ENCODE peak calls at places on chromosome 15, in five cellular contexts. X, J, S, L and G are unnamed samples.

GRCh38 chr15:40877691-40878090 is 3.7 kb upstream of the RHOV start:
- DNase-seq in X (no peak), J (no peak), S (no peak), L (no peak), G (no peak)

GRCh38 chr15:35271371-35272043 is 186.4 kb upstream of the NANOGP8 start:
- DNase-seq in J (no peak), S (peak), L (no peak), X (no peak), G (no peak)

GRCh38 chr15:99157456-99157855 is 52.6 kb downstream of the SYNM start:
- DNase-seq in L (no peak), J (no peak), X (no peak), S (no peak), G (no peak)

GRCh38 chr15:95975212-95975611 is 355.3 kb upstream of the NR2F2 start:
- DNase-seq in X (no peak), L (no peak), J (no peak), S (no peak), G (no peak)

GRCh38 chr15:82566690-82567089 is 26.4 kb upstream of the RPS17 start:
- DNase-seq in S (peak), J (no peak), X (no peak), L (no peak), G (no peak)

GRCh38 chr15:70466895-70467529 is 296.3 kb downstream of the UACA start:
- DNase-seq in X (peak), S (peak), L (peak), J (no peak), G (peak)

GRCh38 chr15:35013370-35013769 is 25.3 kb upstream of the ZNF770 start:
- DNase-seq in L (no peak), X (no peak), S (no peak), J (no peak), G (no peak)

GRCh38 chr15:55008397-55008796 is 188.3 kb downstream of the RSL24D1 start:
- DNase-seq in J (no peak), X (no peak), S (no peak), L (no peak), G (no peak)

GRCh38 chr15:45690581-45691260 is 55.9 kb downstream of the SQOR start:
- DNase-seq in S (no peak), X (no peak), J (no peak), L (no peak), G (no peak)

GRCh38 chr15:89436560-89437311 is 59.6 kb downstream of the RHCG start:
- DNase-seq in J (no peak), X (no peak), L (peak), S (no peak), G (no peak)

GRCh38 chr15:48888209-48888608 is 10.3 kb downstream of the EID1 start:
- DNase-seq in L (no peak), X (no peak), J (no peak), S (no peak), G (no peak)

GRCh38 chr15:39247574-39247973 is 333.3 kb upstream of the THBS1 start:
- DNase-seq in L (no peak), S (peak), J (no peak), X (no peak), G (no peak)

GRCh38 chr15:101458158-101458895 is 31.2 kb downstream of the PCSK6 start:
- DNase-seq in S (no peak), X (no peak), L (no peak), J (no peak), G (no peak)

GRCh38 chr15:82599862-82600261 is 47.3 kb downstream of the CPEB1 start:
- DNase-seq in S (no peak), J (no peak), X (no peak), L (no peak), G (no peak)

GRCh38 chr15:67968564-67969440 is 85.3 kb upstream of the PIAS1 start:
- DNase-seq in L (no peak), X (no peak), S (no peak), J (no peak), G (peak)

GRCh38 chr15:58467121-58467721 is 35.4 kb downstream of the LIPC start:
- DNase-seq in J (no peak), L (no peak), X (no peak), S (no peak), G (peak)

GRCh38 chr15:65644282-65644681 is 22.5 kb downstream of the SLC24A1 start:
- DNase-seq in S (no peak), X (no peak), L (no peak), J (no peak), G (no peak)

GRCh38 chr15:34358367-34358766 is 8.6 kb downstream of the LPCAT4 start:
- DNase-seq in L (no peak), X (no peak), S (peak), J (no peak), G (peak)

GRCh38 chr15:88246666-88247446 is 9.7 kb downstream of the NTRK3 start:
- DNase-seq in X (peak), L (peak), J (peak), S (peak), G (peak)

GRCh38 chr15:70557506-70558258 is 205.7 kb downstream of the UACA start:
- DNase-seq in S (no peak), X (no peak), J (no peak), L (no peak), G (no peak)

GRCh38 chr15:100111103-100112060 is 230.4 kb downstream of the ADAMTS17 start:
- DNase-seq in J (peak), L (peak), X (no peak), S (peak), G (no peak)

GRCh38 chr15:69919816-69920215 is 177.9 kb downstream of the TLE3 start:
- DNase-seq in L (no peak), J (no peak), S (no peak), X (no peak), G (peak)

GRCh38 chr15:66153549-66154415 is 99.8 kb downstream of the MEGF11 start:
- DNase-seq in S (no peak), X (no peak), L (no peak), J (no peak), G (no peak)

GRCh38 chr15:32979710-32980109 is 214.8 kb downstream of the FMN1 start:
- DNase-seq in X (no peak), J (no peak), S (peak), L (no peak), G (no peak)

GRCh38 chr15:45064386-45064785 is 41.4 kb downstream of the SORD start:
- DNase-seq in S (no peak), L (peak), X (no peak), J (no peak), G (no peak)

GRCh38 chr15:80266113-80266512 is 14.1 kb upstream of the CTXND1 start:
- DNase-seq in J (no peak), L (no peak), S (no peak), X (no peak), G (no peak)

GRCh38 chr15:80367094-80367493 is 37.1 kb upstream of the ARNT2 start:
- DNase-seq in L (peak), X (no peak), S (no peak), J (no peak), G (no peak)

GRCh38 chr15:100764778-100765457 is 114.7 kb upstream of the ALDH1A3 start:
- DNase-seq in L (no peak), J (no peak), S (no peak), X (no peak), G (no peak)

GRCh38 chr15:60945196-60945595 is 283.9 kb downstream of the RORA start:
- DNase-seq in S (no peak), J (no peak), L (no peak), X (no peak), G (peak)

GRCh38 chr15:90855139-90855538 is 13.2 kb upstream of the FURIN start:
- DNase-seq in J (no peak), S (no peak), X (no peak), L (no peak), G (no peak)

GRCh38 chr15:50055333-50056278 is 63.4 kb downstream of the ATP8B4 start:
- DNase-seq in X (no peak), L (no peak), S (peak), J (no peak), G (no peak)

GRCh38 chr15:97502038-97502437 is 458.5 kb upstream of the ARRDC4 start:
- DNase-seq in S (no peak), L (no peak), X (no peak), J (no peak), G (no peak)

GRCh38 chr15:66045542-66045941 is 176.3 kb downstream of the RAB11A start:
- DNase-seq in S (no peak), X (no peak), L (no peak), J (no peak), G (no peak)

GRCh38 chr15:90592144-90592887 is 62.6 kb downstream of the CRTC3 start:
- DNase-seq in L (no peak), S (peak), X (no peak), J (no peak), G (no peak)

GRCh38 chr15:25508369-25509002 is 69.7 kb upstream of the UBE3A start:
- DNase-seq in S (peak), L (peak), X (no peak), J (no peak), G (peak)